ENCODE peak calls at places on chromosome 10, in seven cellular contexts. M is GM23338, D is MM.1S, E is lung, Z is astrocyte, J is GM12878, U is HCT116. V is an unnamed sample.

GRCh38 chr10:79248341-79248931 is 98.8 kb upstream of the PPIF start:
- DNase-seq in M (no peak), D (peak; percentile 36), E (no peak), Z (peak; percentile 56), J (no peak), U (no peak), V (no peak)

GRCh38 chr10:49174926-49175500 is 13.2 kb downstream of the TMEM273 start:
- DNase-seq in M (no peak), D (no peak), E (peak; percentile 17), Z (no peak), J (no peak), U (no peak), V (no peak)

GRCh38 chr10:62779487-62780248 is 24.9 kb upstream of the ADO start:
- DNase-seq in M (no peak), D (peak; percentile 94), E (no peak), Z (peak; percentile 8), J (peak; percentile 84), U (no peak), V (no peak)

GRCh38 chr10:44827431-44828006 is 83.6 kb upstream of the TMEM72 start:
- DNase-seq in M (no peak), D (no peak), E (peak; percentile 55), Z (peak; percentile 23), J (no peak), U (no peak), V (no peak)

GRCh38 chr10:113494736-113495135 is 58.1 kb upstream of the HABP2 start:
- DNase-seq in M (peak; percentile 21), D (no peak), E (no peak), Z (no peak), J (no peak), U (no peak), V (no peak)

GRCh38 chr10:54259104-54259503 is 541.9 kb downstream of the PCDH15 start:
- DNase-seq in M (no peak), D (no peak), E (no peak), Z (no peak), J (no peak), U (no peak), V (no peak)

GRCh38 chr10:119701861-119702260 is 24.0 kb upstream of the INPP5F start:
- DNase-seq in M (peak; percentile 20), D (no peak), E (no peak), Z (peak; percentile 48), J (no peak), U (no peak), V (no peak)

GRCh38 chr10:8056378-8056777 is 1.9 kb downstream of the GATA3 start:
- DNase-seq in M (no peak), D (no peak), E (no peak), Z (no peak), J (no peak), U (no peak), V (no peak)

GRCh38 chr10:7354330-7355047 is 56.3 kb downstream of the SFMBT2 start:
- DNase-seq in M (no peak), D (no peak), E (no peak), Z (peak; percentile 69), J (no peak), U (no peak), V (no peak)

GRCh38 chr10:85597006-85597405 is 769.6 kb downstream of the GRID1 start:
- DNase-seq in M (no peak), D (no peak), E (peak; percentile 18), Z (no peak), J (no peak), U (no peak), V (no peak)

GRCh38 chr10:90635111-90635798 is 222.6 kb downstream of the HTR7 start:
- DNase-seq in M (peak; percentile 21), D (no peak), E (no peak), Z (no peak), J (no peak), U (no peak), V (no peak)

GRCh38 chr10:59301067-59301674 is 61.2 kb downstream of the FAM13C start:
- DNase-seq in M (no peak), D (no peak), E (no peak), Z (no peak), J (no peak), U (no peak), V (no peak)
- H3K4me3 ChIP-seq in M (no peak overlapping the region), D (no peak overlapping the region), E (no peak overlapping the region), Z (no peak overlapping the region), J (no peak overlapping the region), U (no peak overlapping the region), V (no peak overlapping the region)

GRCh38 chr10:99422697-99423096 is 7.7 kb downstream of the GOT1 start:
- DNase-seq in M (no peak), D (no peak), E (no peak), Z (no peak), J (no peak), U (no peak), V (no peak)
- H3K27ac ChIP-seq in M (no peak overlapping the region), D (no peak overlapping the region), E (no peak overlapping the region), Z (no peak overlapping the region), J (no peak overlapping the region), U (no peak overlapping the region), V (no peak overlapping the region)

GRCh38 chr10:97229322-97229721 is 43.6 kb upstream of the SLIT1 start:
- DNase-seq in M (no peak), D (no peak), E (no peak), Z (no peak), J (no peak), U (no peak), V (peak; percentile 16)
- H3K36me3 ChIP-seq in M (peaks cover 10% of the 10 kb centered on the region), D (no peaks in the 10 kb centered on the region), E (peaks cover 15% of the 10 kb centered on the region), Z (peaks cover 9% of the 10 kb centered on the region), J (peaks cover 7% of the 10 kb centered on the region), U (peaks cover 2% of the 10 kb centered on the region), V (peaks cover 20% of the 10 kb centered on the region)

DNA sequence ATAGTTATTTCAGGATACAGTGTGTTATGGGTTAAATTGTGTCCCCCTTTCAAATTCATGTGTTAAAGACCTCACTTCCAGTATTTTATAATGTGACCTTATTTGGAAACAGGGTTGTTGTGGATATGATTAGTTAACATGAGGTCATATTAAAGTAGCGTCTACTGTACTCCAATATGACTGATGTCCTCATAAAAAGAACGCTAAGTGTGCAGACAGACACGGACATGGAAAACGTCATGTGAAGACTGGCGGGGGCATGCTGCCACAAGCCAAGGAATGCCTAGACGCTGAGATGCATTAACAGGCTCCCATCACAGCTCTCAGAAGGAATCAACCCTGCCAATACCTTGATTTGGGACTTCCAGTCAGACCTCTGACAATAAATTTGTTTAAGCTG is 1.5 kb upstream of the WDR37 start:
- DNase-seq in M (no peak), D (no peak), E (no peak), Z (no peak), J (no peak), U (no peak), V (no peak)
- H3K4me3 ChIP-seq in M (peak overlapping the region; percentile 70), D (no peak overlapping the region), E (no peak overlapping the region), Z (peak overlapping the region; percentile 78), J (peak overlapping the region; percentile 89), U (no peak overlapping the region), V (no peak overlapping the region)

GRCh38 chr10:5449227-5449626 is 36.9 kb downstream of the NET1 start:
- DNase-seq in M (no peak), D (no peak), E (no peak), Z (no peak), J (no peak), U (no peak), V (no peak)

GRCh38 chr10:5448333-5449048 is 36.1 kb downstream of the NET1 start:
- DNase-seq in M (no peak), D (no peak), E (no peak), Z (no peak), J (no peak), U (no peak), V (no peak)

GRCh38 chr10:5446390-5446926 is 34.1 kb downstream of the NET1 start:
- DNase-seq in M (peak; percentile 97), D (peak; percentile 97), E (peak; percentile 93), Z (peak; percentile 68), J (no peak), U (peak; percentile 52), V (peak; percentile 74)

GRCh38 chr10:5447071-5447470 is 34.7 kb downstream of the NET1 start:
- DNase-seq in M (no peak), D (peak; percentile 21), E (no peak), Z (peak; percentile 47), J (no peak), U (no peak), V (peak; percentile 36)

DNA sequence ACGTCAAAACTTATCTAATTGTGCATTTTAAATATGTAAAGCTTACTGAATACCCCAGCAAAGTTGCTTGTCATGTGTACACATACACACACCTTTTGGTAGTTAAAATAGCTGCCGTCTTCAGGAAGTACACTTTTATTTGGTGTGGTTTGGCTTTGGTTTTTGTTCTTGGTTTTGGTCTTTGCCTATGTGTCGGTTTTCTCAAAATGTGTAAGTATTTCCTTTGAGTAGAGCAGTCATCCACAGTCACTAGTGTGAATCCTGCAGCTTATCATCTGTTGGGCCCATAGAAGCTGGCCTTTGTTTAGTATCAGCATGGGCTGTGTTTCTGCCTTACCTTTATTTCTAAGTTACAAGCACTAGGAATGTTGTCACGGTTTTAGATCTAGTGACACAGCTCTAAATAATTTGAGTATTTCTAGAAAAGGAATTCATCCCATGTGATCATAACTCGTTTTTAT is 35.3 kb downstream of the NET1 start:
- DNase-seq in M (no peak), D (peak; percentile 85), E (no peak), Z (no peak), J (peak; percentile 67), U (no peak), V (peak; percentile 24)
- H3K27ac ChIP-seq in M (no peak overlapping the region), D (peak overlapping the region; percentile 62), E (no peak overlapping the region), Z (peak overlapping the region; percentile 80), J (no peak overlapping the region), U (no peak overlapping the region), V (peak overlapping the region; percentile 47)

GRCh38 chr10:124374535-124375352 is 44.0 kb downstream of the OAT start:
- DNase-seq in M (no peak), D (no peak), E (no peak), Z (no peak), J (no peak), U (no peak), V (no peak)
- H3K36me3 ChIP-seq in M (no peaks in the 10 kb centered on the region), D (no peaks in the 10 kb centered on the region), E (no peaks in the 10 kb centered on the region), Z (no peaks in the 10 kb centered on the region), J (no peaks in the 10 kb centered on the region), U (no peaks in the 10 kb centered on the region), V (no peaks in the 10 kb centered on the region)

GRCh38 chr10:5105626-5106025 is 11.4 kb downstream of the AKR1C3 start:
- DNase-seq in M (no peak), D (no peak), E (no peak), Z (no peak), J (no peak), U (no peak), V (no peak)
- H3K4me3 ChIP-seq in M (no peak overlapping the region), D (no peak overlapping the region), E (no peak overlapping the region), Z (no peak overlapping the region), J (no peak overlapping the region), U (no peak overlapping the region), V (no peak overlapping the region)

DNA sequence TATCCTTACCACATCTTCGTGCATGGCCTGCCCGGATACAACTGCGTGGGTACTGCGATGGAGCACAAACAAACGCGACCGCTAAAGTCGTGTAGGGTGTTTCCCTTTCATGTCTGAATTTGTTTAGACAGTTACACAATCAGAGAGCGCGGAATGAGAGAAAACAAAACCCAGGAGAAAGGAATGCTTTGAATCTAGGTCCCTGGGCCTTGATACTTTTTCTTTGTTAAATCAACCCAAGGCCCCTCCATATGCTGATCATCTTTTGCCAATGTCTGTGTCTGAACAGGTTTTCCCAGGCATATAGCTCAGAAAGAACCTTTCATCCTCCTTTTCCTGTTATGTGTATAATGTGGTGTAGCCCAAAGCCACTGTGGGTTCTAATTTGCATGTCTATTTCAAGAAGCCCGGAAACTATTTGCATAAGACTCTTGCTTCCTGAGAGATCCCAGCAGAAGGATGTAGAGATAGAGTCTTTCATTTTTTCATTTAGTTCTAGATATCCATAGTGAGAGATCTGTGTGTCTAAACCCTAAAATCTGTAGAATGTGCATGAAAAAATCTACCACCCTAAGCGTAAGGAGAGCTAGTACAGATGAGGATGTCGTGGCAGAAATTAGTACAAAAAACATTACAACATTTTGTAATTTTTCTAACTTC is 145.8 kb downstream of the FRMD4A start:
- DNase-seq in M (peak; percentile 68), D (peak; percentile 84), E (no peak), Z (peak; percentile 25), J (peak; percentile 72), U (no peak), V (no peak)
- H3K27ac ChIP-seq in M (peak overlapping the region; percentile 51), D (peak overlapping the region; percentile 91), E (no peak overlapping the region), Z (peak overlapping the region; percentile 96), J (peak overlapping the region; percentile 75), U (no peak overlapping the region), V (peak overlapping the region; percentile 89)

V was measured in SJSA1.